ENCODE peak calls at places on chromosome 3, in seven cellular contexts. A is foreskin fibroblast, W is breast epithelium, T is lung, R is choroid plexus epithelial cell, S is AG04450, L is AG10803. N is an unnamed sample.

GRCh38 chr3:47705391-47705790 is 76.3 kb downstream of the SMARCC1 start:
- DNase-seq in A (no peak), W (no peak), T (no peak), R (no peak), S (no peak), L (no peak), N (no peak)

GRCh38 chr3:12352253-12352652 is 63.4 kb downstream of the PPARG start:
- DNase-seq in A (no peak), W (no peak), T (no peak), R (peak; percentile 41), S (no peak), L (no peak), N (no peak)

GRCh38 chr3:129428382-129429079 is at the start of gene EFCAB12:
- DNase-seq in A (peak; percentile 98), W (peak; percentile 96), T (peak; percentile 98), R (peak; percentile 96), S (peak; percentile 79), L (peak; percentile 90), N (peak; percentile 86)

GRCh38 chr3:36403661-36404060 is 23.4 kb downstream of the STAC start:
- DNase-seq in A (peak; percentile 14), W (no peak), T (no peak), R (no peak), S (no peak), L (no peak), N (no peak)

GRCh38 chr3:112372396-112372795 is 39.4 kb downstream of the CD200 start:
- DNase-seq in A (no peak), W (no peak), T (no peak), R (peak; percentile 84), S (no peak), L (no peak), N (no peak)

GRCh38 chr3:139329364-139329850 is 14.4 kb upstream of the MRPS22 start:
- DNase-seq in A (peak; percentile 94), W (peak; percentile 87), T (peak; percentile 90), R (peak; percentile 85), S (no peak), L (peak; percentile 78), N (peak; percentile 87)

GRCh38 chr3:171240504-171240835 is 213.9 kb upstream of the SLC2A2 start:
- DNase-seq in A (no peak), W (no peak), T (no peak), R (no peak), S (no peak), L (no peak), N (no peak)

GRCh38 chr3:102182162-102182561 is 252.7 kb upstream of the ZPLD1 start:
- DNase-seq in A (peak; percentile 60), W (no peak), T (no peak), R (peak; percentile 79), S (no peak), L (peak; percentile 77), N (no peak)

GRCh38 chr3:139827833-139828232 is 107.2 kb upstream of the CLSTN2 start:
- DNase-seq in A (no peak), W (no peak), T (no peak), R (no peak), S (no peak), L (no peak), N (no peak)

GRCh38 chr3:108441081-108441507 is 69.3 kb downstream of the MYH15 start:
- DNase-seq in A (peak; percentile 66), W (no peak), T (no peak), R (no peak), S (no peak), L (peak; percentile 72), N (no peak)

GRCh38 chr3:148238421-148238821 is 459.3 kb upstream of the AGTR1 start:
- DNase-seq in A (peak; percentile 62), W (no peak), T (no peak), R (no peak), S (no peak), L (peak; percentile 35), N (no peak)

GRCh38 chr3:60365360-60365759 is 885.9 kb downstream of the FHIT start:
- DNase-seq in A (no peak), W (no peak), T (no peak), R (peak; percentile 37), S (no peak), L (no peak), N (no peak)

DNA sequence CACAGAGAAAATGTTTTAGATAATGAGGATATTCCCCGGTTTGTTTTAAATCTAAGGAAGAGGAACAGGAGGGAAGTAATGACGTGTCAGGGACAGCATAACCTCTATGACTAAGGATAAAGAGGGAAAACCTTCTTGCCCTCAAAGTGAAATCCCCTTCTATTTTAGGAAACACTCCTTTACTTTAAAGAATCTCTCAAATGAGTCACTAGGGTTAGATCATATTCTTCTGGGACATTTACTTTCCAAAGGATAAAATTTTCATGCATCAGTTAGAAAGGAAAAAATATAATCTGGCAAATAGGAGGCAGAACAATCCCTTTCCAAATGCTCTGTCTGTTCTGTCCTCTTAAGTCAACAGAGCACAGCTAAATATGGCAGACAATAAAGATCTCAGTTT is 43.2 kb upstream of the UBE2E2 start:
- DNase-seq in A (peak; percentile 89), W (no peak), T (no peak), R (peak; percentile 69), S (peak; percentile 55), L (peak; percentile 62), N (peak; percentile 11)
- TF ChIP-seq CTCF in A (no peak), W (no peak), T (no peak), R (no peak), S (no peak), L (no peak), N (no peak)

GRCh38 chr3:183449791-183450190 is 21.4 kb upstream of the MCF2L2 start:
- DNase-seq in A (peak; percentile 32), W (no peak), T (no peak), R (no peak), S (no peak), L (no peak), N (no peak)
- H3K4me3 ChIP-seq in A (no peak overlapping the region), W (no peak overlapping the region), T (no peak overlapping the region), R (no peak overlapping the region), S (no peak overlapping the region), L (no peak overlapping the region), N (no peak overlapping the region)

DNA sequence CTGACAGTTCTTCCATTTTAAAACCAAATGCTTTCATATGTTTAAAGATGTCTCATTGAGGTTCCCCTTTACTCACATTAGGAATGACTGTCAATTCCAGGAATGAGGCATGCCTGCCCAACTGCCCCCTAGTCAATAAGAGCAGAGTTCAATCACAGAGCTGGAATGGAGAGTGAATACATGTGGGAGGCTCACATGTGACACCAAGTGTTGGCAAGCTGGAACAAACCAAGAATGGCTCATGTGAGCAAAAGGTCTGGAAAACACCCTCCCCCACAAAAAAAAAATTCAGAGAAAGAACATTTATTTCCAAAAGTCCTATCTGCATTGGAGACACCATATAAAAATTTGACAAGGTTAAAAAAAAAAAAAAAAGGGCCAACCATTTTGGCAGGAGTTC is 3.7 kb downstream of the PBRM1 start:
- DNase-seq in A (peak; percentile 95), W (no peak), T (peak; percentile 39), R (peak; percentile 90), S (no peak), L (peak; percentile 81), N (peak; percentile 63)
- TF ChIP-seq CTCF in A (no peak), W (no peak), T (no peak), R (no peak), S (no peak), L (peak; percentile 41), N (no peak)

GRCh38 chr3:44437800-44438199 is 39.7 kb downstream of the ZNF445 start:
- DNase-seq in A (no peak), W (no peak), T (no peak), R (no peak), S (no peak), L (no peak), N (no peak)

GRCh38 chr3:44434834-44435510 is 42.5 kb downstream of the ZNF445 start:
- DNase-seq in A (no peak), W (no peak), T (no peak), R (no peak), S (no peak), L (no peak), N (no peak)

GRCh38 chr3:44442591-44443309 is 34.7 kb downstream of the ZNF445 start:
- DNase-seq in A (no peak), W (no peak), T (no peak), R (no peak), S (no peak), L (no peak), N (no peak)

GRCh38 chr3:44444437-44444836 is 33.0 kb downstream of the ZNF445 start:
- DNase-seq in A (no peak), W (no peak), T (no peak), R (no peak), S (no peak), L (no peak), N (no peak)

GRCh38 chr3:44439499-44440295 is 37.8 kb downstream of the ZNF445 start:
- DNase-seq in A (no peak), W (no peak), T (peak; percentile 80), R (peak; percentile 96), S (no peak), L (peak; percentile 1), N (peak; percentile 92)
- H3K4me3 ChIP-seq in A (no peak overlapping the region), W (no peak overlapping the region), T (no peak overlapping the region), R (peak overlapping the region; percentile 32), S (no peak overlapping the region), L (no peak overlapping the region), N (no peak overlapping the region)

GRCh38 chr3:56556908-56557814 is at the start of gene CCDC66:
- DNase-seq in A (peak; percentile 97), W (peak; percentile 94), T (peak; percentile 96), R (peak; percentile 97), S (peak; percentile 82), L (peak; percentile 93), N (peak; percentile 97)
- TF ChIP-seq CTCF in A (peak; percentile 63), W (peak; percentile 74), T (peak; percentile 29), R (peak; percentile 77), S (peak; percentile 73), L (peak; percentile 73), N (peak; percentile 70)

N was measured in GM12865.